ENCODE peak calls at places on chromosomes 7 and 10, in six cellular contexts. E is pancreas, P is IMR-90, X is upper lobe of right lung, T is neural progenitor cell, U is body of pancreas. J is an unnamed sample. For H3K4me1, the result is how much of the 10 kb centered on the place peaks cover.

GRCh38 chr10:77819210-77820140 is 107.1 kb downstream of the DLG5 start:
- DNase-seq in E (no peak), P (no peak), X (no peak), T (no peak), U (no peak), J (no peak)

GRCh38 chr7:22296916-22297315 is 60.0 kb downstream of the RAPGEF5 start:
- DNase-seq in E (no peak), P (no peak), X (no peak), T (no peak), U (no peak), J (no peak)

GRCh38 chr7:101690061-101690460 is 61.0 kb upstream of the MYL10 start:
- DNase-seq in E (no peak), P (no peak), X (no peak), T (no peak), U (no peak), J (no peak)

GRCh38 chr10:30637881-30638467 is 8.4 kb upstream of the LYZL2 start:
- DNase-seq in E (no peak), P (peak), X (no peak), T (no peak), U (no peak), J (peak)

GRCh38 chr7:131769241-131769640 is 212.8 kb upstream of the PODXL start:
- DNase-seq in E (no peak), P (no peak), X (no peak), T (no peak), U (no peak), J (no peak)

GRCh38 chr7:34133356-34133982 is 228.1 kb downstream of the BMPER start:
- DNase-seq in E (no peak), P (peak), X (no peak), T (no peak), U (no peak), J (no peak)

GRCh38 chr7:34133983-34134782 is 228.8 kb downstream of the BMPER start:
- DNase-seq in E (peak), P (peak), X (no peak), T (peak), U (peak), J (peak)

GRCh38 chr10:76119515-76119914 is 688.1 kb downstream of the LRMDA start:
- DNase-seq in E (no peak), P (peak), X (no peak), T (no peak), U (no peak), J (no peak)

GRCh38 chr7:91228927-91229326 is 35.3 kb upstream of the FZD1 start:
- DNase-seq in E (no peak), P (peak), X (no peak), T (peak), U (no peak), J (no peak)

GRCh38 chr7:97126483-97127171 is 9.1 kb downstream of the SDHAF3 start:
- DNase-seq in E (no peak), P (peak), X (no peak), T (peak), U (no peak), J (peak)

GRCh38 chr10:49225218-49225876 is 37.2 kb upstream of the TMEM273 start:
- DNase-seq in E (no peak), P (no peak), X (no peak), T (no peak), U (no peak), J (peak)

GRCh38 chr7:44220046-44220720 is 19.4 kb downstream of the YKT6 start:
- DNase-seq in E (peak), P (no peak), X (peak), T (no peak), U (no peak), J (no peak)

GRCh38 chr7:26930201-26930600 is 65.8 kb upstream of the SKAP2 start:
- DNase-seq in E (no peak), P (no peak), X (no peak), T (no peak), U (no peak), J (no peak)

GRCh38 chr10:91194497-91195179 is 25.8 kb upstream of the PCGF5 start:
- DNase-seq in E (no peak), P (peak), X (no peak), T (no peak), U (no peak), J (no peak)

GRCh38 chr10:103789141-103789540 is 66.2 kb downstream of the SH3PXD2A start:
- DNase-seq in E (no peak), P (no peak), X (no peak), T (no peak), U (no peak), J (no peak)
- H3K4me1 ChIP-seq in E (under half), P (under half), X (under half), T (under half), U (under half), J (under half)

DNA sequence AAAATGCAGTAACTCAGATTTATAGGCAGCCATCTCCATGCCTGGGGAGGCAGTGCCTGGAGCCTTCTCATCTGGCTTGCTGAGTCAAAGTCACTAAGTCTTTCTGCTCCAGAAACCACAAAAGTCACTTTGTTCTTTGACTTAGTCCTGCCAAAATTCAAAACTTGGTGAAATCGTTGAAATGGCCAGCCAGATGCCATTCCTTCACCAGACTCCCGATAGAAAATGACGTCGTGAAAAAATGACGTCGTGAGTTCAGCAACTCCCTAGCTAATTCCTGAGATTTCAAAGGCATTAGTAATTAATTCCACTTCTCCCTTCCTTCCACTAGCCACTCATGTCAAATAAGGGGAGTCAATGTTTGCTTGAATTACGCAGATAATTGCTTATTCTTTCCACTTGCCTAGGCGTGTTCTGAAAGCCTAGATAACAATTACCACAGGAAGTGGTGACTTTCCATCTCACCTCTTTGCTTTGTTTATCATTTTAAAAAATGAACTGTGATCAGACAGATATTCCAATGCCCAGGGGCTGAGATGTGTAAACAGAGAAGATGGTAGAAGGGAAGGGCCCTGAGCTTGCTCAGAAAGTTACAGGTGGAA is 48.5 kb upstream of the OSBPL3 start:
- DNase-seq in E (no peak), P (peak), X (no peak), T (no peak), U (no peak), J (no peak)
- H3K27ac ChIP-seq in E (no peak), P (peak), X (peak), T (no peak), U (no peak), J (no peak)

GRCh38 chr7:68041559-68041958 is 1044.9 kb downstream of the TYW1 start:
- DNase-seq in E (no peak), P (no peak), X (no peak), T (no peak), U (no peak), J (no peak)
- TF ChIP-seq CTCF in E (no peak), P (no peak), X (no peak), T (no peak), U (no peak), J (no peak)

GRCh38 chr10:62023289-62023688 is 121.8 kb downstream of the ARID5B start:
- DNase-seq in E (no peak), P (no peak), X (no peak), T (no peak), U (no peak), J (no peak)
- H3K4me1 ChIP-seq in E (under half), P (under half), X (under half), T (under half), U (under half), J (under half)

GRCh38 chr10:11397566-11397965 is 213.9 kb downstream of the USP6NL start:
- DNase-seq in E (no peak), P (no peak), X (no peak), T (no peak), U (no peak), J (peak)

GRCh38 chr10:11396311-11396960 is 215.0 kb downstream of the USP6NL start:
- DNase-seq in E (no peak), P (no peak), X (no peak), T (no peak), U (no peak), J (peak)

GRCh38 chr10:11395581-11396310 is 215.7 kb downstream of the USP6NL start:
- DNase-seq in E (no peak), P (no peak), X (no peak), T (no peak), U (no peak), J (peak)

GRCh38 chr10:11397980-11398580 is 213.4 kb downstream of the USP6NL start:
- DNase-seq in E (no peak), P (peak), X (no peak), T (no peak), U (peak), J (peak)

DNA sequence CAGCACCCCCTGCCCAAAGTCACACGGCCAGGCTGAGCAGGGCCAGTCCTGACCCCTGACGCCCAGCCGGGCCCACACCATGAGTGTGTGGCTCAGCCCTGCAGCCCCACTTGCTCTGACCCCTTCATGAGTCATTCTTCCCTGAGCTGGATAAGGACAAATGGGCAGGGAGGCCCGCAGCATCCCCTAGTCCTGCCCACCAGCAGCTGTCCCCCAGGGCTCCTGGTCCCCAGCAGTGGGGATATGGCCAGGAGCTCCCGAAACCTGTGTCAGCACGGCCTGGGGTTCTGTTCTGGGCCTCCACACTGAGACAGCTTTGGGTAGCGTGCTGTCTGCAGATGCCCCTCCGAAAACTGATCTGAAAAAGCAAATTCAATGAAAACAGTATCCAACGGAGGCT is 214.4 kb downstream of the USP6NL start:
- DNase-seq in E (no peak), P (no peak), X (no peak), T (no peak), U (no peak), J (peak)
- H3K27ac ChIP-seq in E (no peak), P (no peak), X (no peak), T (no peak), U (no peak), J (no peak)

J was measured in endodermal cell.